ENCODE peak calls at places on chromosomes 2 and 18, in five cellular contexts. K is upper lobe of right lung, X is GM23338, C is H9, T is fibroblast of lung. I is an unnamed sample.

GRCh38 chr2:158061763-158062162 is 39.9 kb upstream of the UPP2 start:
- DNase-seq in C (no peak), X (no peak), K (no peak), T (no peak), I (no peak)

GRCh38 chr18:58639751-58640427 is 11.0 kb upstream of the ALPK2 start:
- DNase-seq in C (no peak), T (peak), X (peak), K (no peak), I (no peak)

GRCh38 chr2:148165975-148166374 is 145.1 kb downstream of the MBD5 start:
- DNase-seq in X (no peak), K (no peak), T (no peak), C (no peak), I (no peak)

GRCh38 chr18:34223164-34223892 is 1.4 kb downstream of the NOL4 start:
- DNase-seq in K (no peak), C (peak), T (no peak), X (peak), I (no peak)

GRCh38 chr2:41937921-41938708 is 109.7 kb upstream of the PKDCC start:
- DNase-seq in K (no peak), T (no peak), X (peak), C (peak), I (no peak)

GRCh38 chr2:183059561-183059960 is 19.0 kb upstream of the DUSP19 start:
- DNase-seq in K (no peak), C (no peak), T (peak), X (no peak), I (no peak)

GRCh38 chr2:8239402-8240127 is 442.3 kb upstream of the ID2 start:
- DNase-seq in K (no peak), X (peak), C (peak), T (no peak), I (no peak)

GRCh38 chr2:198102841-198103240 is 298.4 kb downstream of the PLCL1 start:
- DNase-seq in C (no peak), T (no peak), X (no peak), K (no peak), I (no peak)

GRCh38 chr2:133667085-133667484 is 98.8 kb upstream of the NCKAP5 start:
- DNase-seq in C (no peak), T (peak), X (no peak), K (no peak), I (no peak)

GRCh38 chr2:235000426-235001236 is 48.8 kb downstream of the SH3BP4 start:
- DNase-seq in T (peak), C (no peak), K (no peak), X (no peak), I (peak)

GRCh38 chr18:26457611-26458350 is 90.6 kb downstream of the KCTD1 start:
- DNase-seq in T (no peak), C (peak), K (no peak), X (peak), I (no peak)

GRCh38 chr2:85237849-85238570 is 89.8 kb downstream of the TGOLN2 start:
- DNase-seq in K (no peak), T (no peak), C (peak), X (peak), I (no peak)

GRCh38 chr18:463442-464310 is 36.8 kb downstream of the COLEC12 start:
- DNase-seq in X (peak), K (peak), C (peak), T (no peak), I (no peak)
- TF ChIP-seq CTCF in X (no peak), K (no peak), C (no peak), T (no peak), I (no peak)

DNA sequence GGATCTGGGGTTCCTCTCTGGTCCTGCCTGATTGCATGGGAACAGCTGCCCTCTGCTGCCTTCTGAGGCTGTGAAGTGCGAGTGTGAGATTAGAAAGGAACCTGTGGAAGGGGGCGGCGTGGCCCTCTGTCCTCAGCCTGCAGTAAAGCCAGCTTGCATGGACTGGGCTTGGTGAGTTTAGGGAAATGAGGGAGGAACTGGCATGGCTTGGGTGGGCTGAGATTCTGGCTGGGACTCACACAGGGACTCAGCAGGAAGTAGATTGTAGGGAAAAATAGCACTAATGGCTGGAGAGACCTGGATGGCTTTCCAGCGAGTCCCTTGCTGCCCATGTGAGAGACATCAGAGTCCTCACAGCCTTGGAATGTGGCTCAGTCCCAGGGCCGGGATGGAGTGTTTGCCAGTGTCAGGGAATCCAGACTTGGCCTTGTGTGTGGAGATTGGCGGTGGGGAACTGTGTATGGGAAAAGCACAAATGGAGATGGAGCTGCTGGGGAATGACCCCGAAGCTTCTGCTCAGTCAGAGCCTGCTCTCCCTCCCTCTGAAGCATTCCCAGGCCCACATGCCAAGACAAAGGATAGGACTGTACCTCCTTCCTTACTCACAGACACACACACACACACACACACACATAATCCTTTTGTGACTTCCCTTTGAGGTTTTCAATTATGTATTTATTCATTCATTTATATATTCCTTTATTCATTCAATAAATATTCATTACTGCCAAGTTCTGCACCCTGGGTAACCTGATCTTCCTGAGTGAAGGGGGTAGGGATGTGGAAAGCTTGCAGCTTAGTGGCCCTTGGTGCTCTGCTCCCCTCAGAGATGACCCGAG is 115.4 kb downstream of the ACAA2 start:
- DNase-seq in T (no peak), C (peak), K (no peak), X (peak), I (no peak)
- TF ChIP-seq CTCF in T (no peak), C (peak), K (no peak), X (no peak), I (no peak)

GRCh38 chr2:209556354-209556961 is 132.6 kb downstream of the MAP2 start:
- DNase-seq in C (no peak), T (peak), K (no peak), X (peak), I (no peak)
- TF ChIP-seq CTCF in C (peak), T (peak), K (peak), X (peak), I (peak)

GRCh38 chr2:109260886-109261700 is 132.1 kb downstream of the SH3RF3 start:
- DNase-seq in C (peak), X (peak), K (peak), T (no peak), I (no peak)
- TF ChIP-seq CTCF in C (peak), X (peak), K (peak), T (no peak), I (peak)

GRCh38 chr18:12279781-12280531 is 25.8 kb downstream of the CIDEA start:
- DNase-seq in T (no peak), K (no peak), C (no peak), X (no peak), I (no peak)

GRCh38 chr18:12274793-12275192 is 20.6 kb downstream of the CIDEA start:
- DNase-seq in C (no peak), K (no peak), T (no peak), X (no peak), I (no peak)

GRCh38 chr18:12278765-12279682 is 24.9 kb downstream of the CIDEA start:
- DNase-seq in T (peak), C (peak), K (peak), X (peak), I (no peak)

GRCh38 chr18:12276736-12277554 is 22.8 kb downstream of the CIDEA start:
- DNase-seq in C (no peak), K (no peak), T (no peak), X (no peak), I (no peak)

GRCh38 chr18:12278153-12278764 is 24.1 kb downstream of the CIDEA start:
- DNase-seq in K (no peak), X (peak), T (peak), C (peak), I (no peak)
- TF ChIP-seq CTCF in K (no peak), X (peak), T (no peak), C (peak), I (peak)

GRCh38 chr2:118319271-118319684 is 231.0 kb downstream of the INSIG2 start:
- DNase-seq in K (no peak), T (no peak), X (peak), C (peak), I (no peak)

GRCh38 chr2:118325556-118325955 is 237.3 kb downstream of the INSIG2 start:
- DNase-seq in X (no peak), K (no peak), C (no peak), T (no peak), I (no peak)

GRCh38 chr2:118322381-118322780 is 234.1 kb downstream of the INSIG2 start:
- DNase-seq in X (no peak), T (no peak), C (no peak), K (no peak), I (no peak)

GRCh38 chr2:118320640-118321039 is 232.4 kb downstream of the INSIG2 start:
- DNase-seq in C (no peak), T (no peak), K (no peak), X (peak), I (no peak)

DNA sequence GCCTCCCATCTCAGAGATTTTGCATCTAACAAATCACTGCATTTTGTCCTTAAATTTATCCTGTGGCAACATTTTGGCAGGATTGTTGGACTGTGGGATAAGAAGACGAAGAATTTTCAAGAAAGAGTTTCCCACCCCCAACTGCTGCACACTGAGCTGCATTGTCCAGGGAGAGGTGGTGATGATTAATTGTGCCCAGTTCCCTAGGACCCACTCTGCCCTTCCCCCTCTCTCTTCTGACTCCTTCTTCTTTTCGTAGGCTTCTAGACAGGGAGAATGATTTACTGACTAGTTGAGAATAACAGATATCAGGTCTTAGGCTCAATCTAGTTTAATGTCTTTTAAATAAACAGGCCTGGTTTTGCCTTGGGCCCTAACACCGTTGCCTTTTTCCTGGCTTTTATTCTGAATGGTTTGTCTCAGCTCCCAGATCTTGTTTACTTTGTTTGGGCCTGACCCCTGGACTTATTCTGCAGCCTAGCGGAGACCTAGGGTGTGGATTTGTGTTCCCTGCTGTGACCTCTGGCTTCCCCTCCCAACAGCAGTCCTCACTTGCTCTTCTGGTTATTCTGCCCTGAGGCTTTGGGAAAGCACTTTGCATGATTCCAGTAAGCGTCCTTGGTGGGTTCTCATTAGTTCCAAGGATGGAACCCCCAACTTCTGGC is 233.3 kb downstream of the INSIG2 start:
- DNase-seq in T (no peak), X (peak), K (no peak), C (peak), I (no peak)
- TF ChIP-seq CTCF in T (no peak), X (no peak), K (no peak), C (peak), I (no peak)

GRCh38 chr2:47738331-47738730 is 44.6 kb upstream of the MSH6 start:
- DNase-seq in X (no peak), K (no peak), T (no peak), C (no peak), I (no peak)

GRCh38 chr2:47735470-47735869 is 47.5 kb upstream of the MSH6 start:
- DNase-seq in X (no peak), T (no peak), C (no peak), K (no peak), I (no peak)

GRCh38 chr2:47737191-47737975 is 45.6 kb upstream of the MSH6 start:
- DNase-seq in T (peak), C (no peak), K (no peak), X (no peak), I (no peak)

GRCh38 chr2:47735912-47736311 is 47.0 kb upstream of the MSH6 start:
- DNase-seq in K (no peak), X (no peak), C (no peak), T (no peak), I (no peak)

DNA sequence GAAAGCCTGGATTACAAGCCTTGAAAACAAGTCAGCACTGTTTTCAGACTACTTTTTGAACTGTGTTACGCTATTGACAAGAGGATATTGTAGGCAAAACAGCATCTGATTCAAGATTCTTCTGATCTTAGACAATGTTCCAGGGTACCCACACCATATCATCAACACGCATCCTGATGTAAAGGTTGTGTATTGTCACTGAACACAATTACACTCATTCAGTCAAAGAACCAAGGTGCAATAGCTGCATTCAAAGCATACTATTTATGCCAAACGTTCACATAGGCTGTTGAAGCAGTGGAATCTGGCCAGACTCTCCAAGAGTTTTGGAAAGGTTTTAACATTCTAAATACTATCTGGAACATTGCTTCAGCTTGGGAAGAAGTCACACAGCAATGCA is 47.9 kb upstream of the MSH6 start:
- DNase-seq in K (no peak), X (no peak), T (no peak), C (no peak), I (no peak)
- TF ChIP-seq CTCF in K (no peak), X (no peak), T (no peak), C (no peak), I (no peak)

GRCh38 chr18:74459877-74460276 is 2.8 kb upstream of the DIPK1C start:
- DNase-seq in K (no peak), X (peak), C (peak), T (no peak), I (no peak)
- TF ChIP-seq CTCF in K (peak), X (peak), C (peak), T (peak), I (peak)

I was measured in chondrocyte.